ENCODE peak calls at places on chromosomes 13 and 19, in seven cellular contexts. H is cardiac fibroblast; I is NAMALWA; B is midbrain; G is stimulated activated CD4-positive, alpha-beta T cell treated with anti-CD3 and anti-CD28 coated beads, TNF-alpha, amount 100 ng/mL, for 24 hours; Y is aorta; M is tibial artery. S is an unnamed sample.

GRCh38 chr19:292281-292884 is 1.2 kb upstream of the PLPP2 start:
- DNase-seq in I (no peak), Y (no peak), B (no peak), H (no peak), G (no peak), M (no peak), S (no peak)

GRCh38 chr19:17107546-17108452 is 32.2 kb downstream of the MYO9B start:
- DNase-seq in B (no peak), M (peak; percentile 99), G (no peak), Y (peak; percentile 97), I (no peak), H (peak; percentile 99), S (no peak)

GRCh38 chr13:75316427-75316826 is 165.5 kb downstream of the TBC1D4 start:
- DNase-seq in H (peak; percentile 47), G (no peak), B (no peak), I (no peak), Y (no peak), M (no peak), S (no peak)

GRCh38 chr13:97810152-97810551 is 143.3 kb upstream of the IPO5 start:
- DNase-seq in G (no peak), Y (no peak), M (no peak), I (peak; percentile 40), B (peak; percentile 30), H (peak; percentile 31), S (no peak)

GRCh38 chr19:3601021-3601420 is 5.7 kb downstream of the TBXA2R start:
- DNase-seq in M (peak; percentile 88), I (no peak), H (no peak), Y (peak; percentile 69), B (no peak), G (no peak), S (no peak)

GRCh38 chr19:44807162-44807561 is 1.7 kb upstream of the BCAM start:
- DNase-seq in B (no peak), I (no peak), H (no peak), M (no peak), G (no peak), Y (no peak), S (peak; percentile 33)

GRCh38 chr13:65725001-65725400 is 1505.1 kb downstream of the PCDH9 start:
- DNase-seq in M (no peak), Y (no peak), I (no peak), H (peak; percentile 28), B (no peak), G (no peak), S (no peak)

GRCh38 chr19:11041966-11042627 is 47.2 kb upstream of the LDLR start:
- DNase-seq in M (no peak), H (no peak), B (no peak), G (no peak), Y (no peak), I (no peak), S (no peak)

GRCh38 chr13:44165172-44165894 is 208.3 kb upstream of the SERP2 start:
- DNase-seq in Y (no peak), H (no peak), M (no peak), B (no peak), G (no peak), I (no peak), S (no peak)

GRCh38 chr13:62747629-62748028 is 1332.0 kb upstream of the PCDH20 start:
- DNase-seq in H (no peak), M (no peak), B (no peak), Y (no peak), I (peak; percentile 22), G (no peak), S (no peak)

GRCh38 chr19:47036233-47036651 is 12.2 kb downstream of the TMEM160 start:
- DNase-seq in G (no peak), B (no peak), M (no peak), H (no peak), Y (no peak), I (no peak), S (peak; percentile 81)

GRCh38 chr19:48997972-48998371 is 4.3 kb downstream of the RUVBL2 start:
- DNase-seq in M (no peak), H (peak; percentile 76), B (no peak), I (peak; percentile 74), G (no peak), Y (no peak), S (peak; percentile 25)

GRCh38 chr19:49564616-49565045 is 15.7 kb downstream of the NOSIP start:
- DNase-seq in M (no peak), B (no peak), G (peak; percentile 43), Y (no peak), H (no peak), I (no peak), S (no peak)

GRCh38 chr13:26663801-26664200 is 96.8 kb downstream of the GPR12 start:
- DNase-seq in I (peak; percentile 46), Y (no peak), M (no peak), G (no peak), H (no peak), B (no peak), S (peak; percentile 86)

GRCh38 chr19:17575871-17576757 is 20.7 kb downstream of the COLGALT1 start:
- DNase-seq in B (no peak), Y (no peak), M (no peak), I (no peak), H (no peak), G (no peak), S (no peak)

GRCh38 chr13:48398450-48399095 is 14.3 kb downstream of the LPAR6 start:
- DNase-seq in M (no peak), G (no peak), B (no peak), I (no peak), H (peak; percentile 62), Y (no peak), S (no peak)

GRCh38 chr19:10861118-10861651 is 10.2 kb upstream of the CARM1 start:
- DNase-seq in G (no peak), M (no peak), H (peak; percentile 50), B (no peak), I (peak; percentile 68), Y (no peak), S (no peak)

GRCh38 chr19:35455616-35456201 is 7.7 kb downstream of the FFAR2 start:
- DNase-seq in H (no peak), B (no peak), M (no peak), I (no peak), Y (no peak), G (no peak), S (no peak)

GRCh38 chr13:77207943-77208342 is 119.0 kb downstream of the MYCBP2 start:
- DNase-seq in H (peak; percentile 51), B (no peak), G (no peak), I (no peak), M (no peak), Y (no peak), S (no peak)

GRCh38 chr19:14502334-14503092 is 6.6 kb upstream of the GIPC1 start:
- DNase-seq in I (no peak), H (peak; percentile 61), G (no peak), B (no peak), Y (no peak), M (no peak), S (no peak)

GRCh38 chr19:2289714-2290435 is 7.9 kb upstream of the PEAK3 start:
- DNase-seq in G (no peak), Y (peak; percentile 77), H (no peak), B (peak; percentile 28), M (no peak), I (peak; percentile 83), S (peak; percentile 13)

GRCh38 chr19:46714523-46715106 is 2.3 kb downstream of the PRKD2 start:
- DNase-seq in M (no peak), I (peak; percentile 87), G (peak; percentile 34), Y (peak; percentile 40), B (no peak), H (no peak), S (no peak)

GRCh38 chr19:970695-971094 is 13.4 kb upstream of the WDR18 start:
- DNase-seq in H (peak; percentile 33), I (no peak), G (no peak), M (no peak), Y (no peak), B (no peak), S (no peak)

GRCh38 chr19:14826006-14826405 is 9.0 kb downstream of the OR7A5 start:
- DNase-seq in H (no peak), B (no peak), Y (no peak), G (no peak), I (no peak), M (no peak), S (no peak)

S was measured in NCI-H748 treated with DMSO at 0.1 percent for 48 hours.